ENCODE peak calls at places on chromosomes 13 and 19, in six cellular contexts. M, W, Y, K, Z and X are unnamed samples. For H3K4me1 and H3K9me3, the result is how much of the 10 kb centered on the place peaks cover.

GRCh38 chr19:31519216-31519615 is 170.0 kb upstream of the TSHZ3 start:
- DNase-seq in K (no peak), M (no peak), W (no peak), Y (no peak), Z (no peak), X (no peak)

GRCh38 chr13:32617112-32617511 is 30.9 kb downstream of the PDS5B start:
- DNase-seq in Y (no peak), M (no peak), K (no peak), Z (no peak), W (no peak), X (no peak)

GRCh38 chr19:6272411-6272791 is 7.4 kb downstream of the MLLT1 start:
- DNase-seq in W (no peak), Z (no peak), Y (peak), M (no peak), K (no peak), X (no peak)

GRCh38 chr19:13023666-13024065 is 28.4 kb downstream of the NFIX start:
- DNase-seq in Z (no peak), W (no peak), M (no peak), Y (peak), K (no peak), X (no peak)

GRCh38 chr19:13881692-13882418 is 4.9 kb downstream of the NANOS3 start:
- DNase-seq in K (peak), Y (no peak), M (no peak), W (no peak), Z (no peak), X (no peak)

GRCh38 chr19:46787331-46788100 is 878 bp downstream of the SLC1A5 start:
- DNase-seq in K (peak), W (peak), Z (peak), Y (peak), M (peak), X (peak)

GRCh38 chr19:13707901-13708300 is 56.4 kb upstream of the MRI1 start:
- DNase-seq in K (no peak), Z (no peak), Y (no peak), M (no peak), W (no peak), X (no peak)

GRCh38 chr13:27455331-27455855 is 5.0 kb upstream of the MTIF3 start:
- DNase-seq in K (no peak), W (no peak), M (no peak), Z (no peak), Y (no peak), X (no peak)

GRCh38 chr19:49559928-49560327 is 20.4 kb downstream of the NOSIP start:
- DNase-seq in Z (no peak), Y (no peak), M (no peak), K (no peak), W (no peak), X (no peak)

GRCh38 chr13:111288276-111288675 is 32.2 kb upstream of the TEX29 start:
- DNase-seq in Y (no peak), K (no peak), Z (no peak), W (no peak), M (no peak), X (no peak)

GRCh38 chr19:45472557-45473365 is 5.0 kb downstream of the FOSB start:
- DNase-seq in Z (no peak), W (no peak), Y (no peak), M (no peak), K (no peak), X (no peak)

GRCh38 chr19:3211191-3211590 is 13.3 kb upstream of the CELF5 start:
- DNase-seq in K (no peak), M (no peak), Z (no peak), W (no peak), Y (no peak), X (no peak)

GRCh38 chr19:51980116-51980736 is 6.4 kb downstream of the ZNF350 start:
- DNase-seq in W (no peak), Z (no peak), M (no peak), Y (no peak), K (no peak), X (no peak)

GRCh38 chr13:114130708-114131580 is 1.5 kb downstream of the RASA3 start:
- DNase-seq in W (no peak), M (peak), Y (peak), Z (peak), K (peak), X (peak)

GRCh38 chr13:99978781-99979452 is 2.7 kb upstream of the ZIC2 start:
- DNase-seq in Y (no peak), K (peak), Z (no peak), M (no peak), W (no peak), X (no peak)
- H3K4me3 ChIP-seq in Y (no peak), K (no peak), Z (peak), M (no peak), W (no peak), X (no peak)

DNA sequence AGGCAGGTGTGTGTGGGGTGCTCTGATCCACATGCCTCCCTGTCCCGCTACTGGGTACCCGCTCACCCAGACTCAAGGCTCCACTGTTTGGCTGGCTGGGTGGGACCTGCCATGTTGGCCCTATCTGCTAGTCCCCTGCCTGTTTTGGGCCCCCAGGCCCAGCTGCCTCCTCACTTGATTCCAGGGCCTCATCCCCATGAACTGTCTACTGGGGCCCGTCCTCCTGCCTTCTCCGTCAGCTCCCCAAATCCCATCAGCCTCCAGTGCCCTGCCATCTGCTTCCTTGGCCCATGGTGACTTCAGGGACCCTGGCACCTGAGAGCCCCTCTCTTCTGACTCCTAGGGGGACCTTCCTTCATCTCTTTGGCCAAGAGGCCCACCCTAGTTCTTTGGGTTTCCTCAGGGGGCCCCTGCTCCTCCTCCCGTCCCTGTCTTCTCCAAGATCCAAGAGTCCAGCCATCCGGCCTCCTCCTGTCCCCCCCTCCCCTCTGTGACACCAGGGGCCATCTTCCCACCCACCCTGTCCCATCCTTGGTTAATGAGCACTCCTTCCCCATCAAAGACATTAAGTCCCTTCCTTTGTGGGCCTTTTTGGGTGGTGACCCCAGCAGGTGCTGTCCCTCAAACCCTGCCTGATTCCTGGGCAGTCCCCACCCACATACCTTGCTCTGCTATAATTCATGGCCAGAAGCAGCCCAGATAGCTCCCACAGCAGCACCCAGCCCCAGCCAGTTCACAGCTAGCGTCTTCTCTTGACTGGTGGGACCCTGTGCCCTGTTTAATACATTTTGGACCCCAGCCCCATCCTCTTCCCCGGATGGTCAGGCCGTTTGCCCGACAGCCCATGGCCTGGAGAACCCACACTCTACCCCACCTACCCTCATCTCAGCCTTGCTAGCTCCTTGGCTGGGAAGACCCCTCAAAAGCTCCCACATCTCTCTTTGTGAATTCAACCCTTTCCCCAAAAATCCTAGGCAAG is 1.9 kb downstream of the CCDC106 start:
- DNase-seq in Z (no peak), M (no peak), K (no peak), W (no peak), Y (no peak), X (no peak)
- H3K4me1 ChIP-seq in Z (under half), M (under half), K (under half), W (half or more), Y (half or more), X (under half)

GRCh38 chr19:36652958-36653357 is 13.7 kb downstream of the ZNF461 start:
- DNase-seq in W (no peak), M (no peak), Y (no peak), Z (no peak), K (no peak), X (no peak)
- H3K9me3 ChIP-seq in W (under half), M (under half), Y (under half), Z (half or more), K (under half), X (under half)

DNA sequence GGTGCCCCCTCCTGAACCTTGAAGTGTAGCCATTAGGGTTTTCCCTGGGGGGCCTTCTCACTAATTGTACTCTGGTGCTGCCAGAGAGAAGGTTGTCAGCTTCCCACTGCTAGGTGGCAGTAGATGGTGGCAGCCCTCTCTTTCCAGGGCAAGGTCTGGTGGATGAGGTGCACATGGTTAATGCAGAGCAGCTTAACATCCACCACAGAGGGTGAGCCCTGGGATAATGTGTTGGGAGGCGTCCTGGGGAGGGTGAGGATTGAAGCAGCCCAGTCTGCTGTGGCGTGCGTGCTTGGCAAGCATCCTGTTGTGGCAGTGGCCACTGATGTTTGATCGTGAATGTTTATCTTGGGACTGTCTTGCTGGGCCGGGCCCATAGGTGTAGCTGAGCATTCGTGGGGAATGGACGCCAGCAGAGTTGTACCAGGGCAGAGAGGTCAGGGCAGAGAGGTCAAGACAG is 5.8 kb downstream of the EGLN2 start:
- DNase-seq in K (no peak), Y (no peak), M (no peak), Z (no peak), W (peak), X (no peak)
- H3K4me3 ChIP-seq in K (no peak), Y (no peak), M (no peak), Z (no peak), W (no peak), X (no peak)

GRCh38 chr19:4371209-4371897 is 28.0 kb downstream of the MPND start:
- DNase-seq in W (no peak), Y (no peak), K (no peak), Z (no peak), M (no peak), X (no peak)
- H3K4me1 ChIP-seq in W (half or more), Y (half or more), K (under half), Z (under half), M (under half), X (under half)